ENCODE peak calls at places on chromosome 20, in five cellular contexts. R, D, I, Q and V are unnamed samples.

GRCh38 chr20:63067266-63067635 is 60.5 kb upstream of the BHLHE23 start:
- DNase-seq in I (peak; percentile 39), D (no peak), R (peak; percentile 42), Q (no peak), V (no peak)

GRCh38 chr20:51144476-51144875 is 121.6 kb upstream of the KCNG1 start:
- DNase-seq in Q (no peak), R (no peak), D (no peak), I (no peak), V (no peak)

GRCh38 chr20:62390306-62391164 is 3.6 kb downstream of the RPS21 start:
- DNase-seq in I (no peak), R (no peak), Q (no peak), D (no peak), V (no peak)

GRCh38 chr20:59525500-59526241 is 78.7 kb upstream of the PHACTR3 start:
- DNase-seq in R (no peak), I (peak; percentile 64), D (peak; percentile 61), Q (peak; percentile 70), V (no peak)

GRCh38 chr20:43938932-43939761 is 24.5 kb downstream of the TOX2 start:
- DNase-seq in R (peak; percentile 76), I (peak; percentile 63), Q (peak; percentile 99), D (peak; percentile 30), V (peak; percentile 72)

GRCh38 chr20:20215976-20216727 is 151.8 kb upstream of the INSM1 start:
- DNase-seq in R (no peak), I (peak; percentile 58), D (no peak), Q (no peak), V (no peak)

GRCh38 chr20:25544316-25544715 is 41.0 kb downstream of the NINL start:
- DNase-seq in D (no peak), I (no peak), R (no peak), Q (no peak), V (no peak)

GRCh38 chr20:6566821-6567220 is 200.7 kb upstream of the BMP2 start:
- DNase-seq in D (no peak), R (no peak), I (no peak), Q (peak; percentile 81), V (no peak)

GRCh38 chr20:50111120-50111828 is 1.7 kb downstream of the UBE2V1 start:
- DNase-seq in I (no peak), D (no peak), R (no peak), Q (peak; percentile 84), V (no peak)

GRCh38 chr20:22984611-22985010 is 50.5 kb upstream of the SSTR4 start:
- DNase-seq in Q (peak; percentile 11), D (no peak), R (no peak), I (no peak), V (no peak)

GRCh38 chr20:50450961-50451752 is 59.0 kb upstream of the PTPN1 start:
- DNase-seq in Q (no peak), R (no peak), D (no peak), I (peak; percentile 64), V (peak; percentile 87)

GRCh38 chr20:45394221-45395113 is 13.6 kb upstream of the DBNDD2 start:
- DNase-seq in R (no peak), Q (no peak), D (no peak), I (no peak), V (peak; percentile 51)

GRCh38 chr20:53995949-53996348 is 74.4 kb downstream of the BCAS1 start:
- DNase-seq in D (no peak), R (no peak), I (no peak), Q (no peak), V (no peak)

GRCh38 chr20:56761393-56761792 is 132.3 kb downstream of the TFAP2C start:
- DNase-seq in D (no peak), I (no peak), R (no peak), Q (no peak), V (no peak)

GRCh38 chr20:44790994-44791393 is 19.4 kb downstream of the RIMS4 start:
- DNase-seq in R (no peak), D (no peak), Q (no peak), I (no peak), V (no peak)

GRCh38 chr20:52031206-52031573 is 160.4 kb downstream of the ZFP64 start:
- DNase-seq in Q (no peak), D (no peak), I (no peak), R (no peak), V (no peak)

GRCh38 chr20:8242827-8243764 is 111.0 kb downstream of the PLCB1 start:
- DNase-seq in Q (no peak), R (no peak), I (no peak), D (no peak), V (no peak)

GRCh38 chr20:21519136-21519584 is 5.3 kb upstream of the NKX2-2 start:
- DNase-seq in I (no peak), R (no peak), D (no peak), Q (no peak), V (no peak)

GRCh38 chr20:43065299-43065698 is 124.4 kb downstream of the PTPRT start:
- DNase-seq in D (no peak), R (no peak), I (no peak), Q (no peak), V (no peak)

GRCh38 chr20:62409935-62410741 is 3.1 kb upstream of the CABLES2 start:
- DNase-seq in R (peak; percentile 76), D (peak; percentile 71), I (peak; percentile 61), Q (peak; percentile 59), V (no peak)

GRCh38 chr20:4325548-4326187 is 310.3 kb upstream of the RNF24 start:
- DNase-seq in D (no peak), I (no peak), R (no peak), Q (peak; percentile 8), V (peak; percentile 30)

GRCh38 chr20:23637282-23638221 is at the start of gene CST3:
- DNase-seq in I (peak; percentile 96), D (peak; percentile 86), R (peak; percentile 94), Q (peak; percentile 84), V (peak; percentile 89)

GRCh38 chr20:17841751-17842191 is 126.8 kb downstream of the SNX5 start:
- DNase-seq in D (no peak), Q (no peak), I (peak; percentile 70), R (no peak), V (peak; percentile 82)

GRCh38 chr20:62815066-62815991 is 1.5 kb upstream of the COL9A3 start:
- DNase-seq in R (no peak), I (no peak), D (no peak), Q (peak; percentile 69), V (no peak)

GRCh38 chr20:62369508-62370114 is 2.5 kb upstream of the LAMA5 start:
- DNase-seq in D (no peak), R (no peak), Q (peak; percentile 51), I (no peak), V (no peak)

GRCh38 chr20:63173552-63174191 is 42.3 kb downstream of the YTHDF1 start:
- DNase-seq in D (no peak), R (no peak), I (no peak), Q (no peak), V (no peak)

GRCh38 chr20:36128463-36129176 is 25.9 kb upstream of the EPB41L1 start:
- DNase-seq in I (no peak), R (no peak), Q (peak; percentile 54), D (no peak), V (no peak)

GRCh38 chr20:21090112-21090737 is 15.9 kb downstream of the LINC00237 start:
- DNase-seq in Q (no peak), D (no peak), I (no peak), R (no peak), V (no peak)

GRCh38 chr20:4056880-4057279 is 41.5 kb upstream of the RNF24 start:
- DNase-seq in D (no peak), R (no peak), Q (no peak), I (no peak), V (no peak)

GRCh38 chr20:48695255-48695654 is 132.5 kb downstream of the PREX1 start:
- DNase-seq in Q (peak; percentile 37), D (no peak), I (no peak), R (no peak), V (no peak)

DNA sequence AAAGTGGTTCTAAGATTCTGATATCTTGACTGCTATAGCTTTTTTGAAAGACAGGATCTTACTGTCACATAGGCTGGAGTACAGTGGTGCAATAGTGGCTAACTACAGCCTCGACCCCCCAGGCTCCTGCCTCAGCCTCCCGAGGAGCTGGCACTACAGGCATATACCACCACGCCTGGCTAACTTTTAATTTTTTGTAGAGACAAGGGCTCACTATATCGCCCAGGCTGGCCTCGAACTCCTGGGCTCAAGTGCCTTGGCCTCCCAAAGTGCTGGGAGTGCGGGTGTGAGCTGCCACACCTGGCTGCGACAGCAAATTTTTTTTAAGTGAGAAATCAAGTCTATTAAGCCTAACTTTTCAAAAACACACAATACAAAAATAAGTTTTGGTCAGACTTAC is 106.6 kb downstream of the NOL4L start:
- DNase-seq in R (no peak), Q (no peak), D (no peak), I (no peak), V (no peak)
- H3K27ac ChIP-seq in R (no peak overlapping the region), Q (no peak overlapping the region), D (peak overlapping the region; percentile 85), I (no peak overlapping the region), V (no peak overlapping the region)

DNA sequence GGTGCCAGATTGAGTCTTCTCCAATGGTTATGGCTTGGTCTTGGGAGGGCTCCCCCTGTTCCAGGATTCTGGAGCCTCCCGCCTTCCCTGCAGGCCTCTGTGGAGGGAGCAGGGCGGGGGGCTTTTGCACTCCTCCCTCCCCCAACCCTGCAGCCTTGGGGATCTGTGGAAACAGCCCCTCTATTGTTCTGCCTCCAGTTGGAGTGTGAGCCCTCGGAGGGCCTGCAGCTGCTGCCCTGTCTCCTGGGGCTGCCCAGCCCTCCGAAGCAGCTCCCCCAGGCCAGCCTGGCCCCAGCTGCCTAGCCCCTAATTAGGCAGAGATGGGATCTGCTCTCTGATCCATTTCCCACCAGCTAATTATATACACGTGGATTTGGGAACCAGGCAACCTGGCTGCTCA is 14.7 kb downstream of the FAM110A start:
- DNase-seq in Q (no peak), R (no peak), I (no peak), D (no peak), V (no peak)
- H3K4me1 ChIP-seq in Q (peaks cover 15% of the 10 kb centered on the region), R (peaks cover 42% of the 10 kb centered on the region), I (peaks cover 6% of the 10 kb centered on the region), D (peaks cover 4% of the 10 kb centered on the region), V (peaks cover 24% of the 10 kb centered on the region)

DNA sequence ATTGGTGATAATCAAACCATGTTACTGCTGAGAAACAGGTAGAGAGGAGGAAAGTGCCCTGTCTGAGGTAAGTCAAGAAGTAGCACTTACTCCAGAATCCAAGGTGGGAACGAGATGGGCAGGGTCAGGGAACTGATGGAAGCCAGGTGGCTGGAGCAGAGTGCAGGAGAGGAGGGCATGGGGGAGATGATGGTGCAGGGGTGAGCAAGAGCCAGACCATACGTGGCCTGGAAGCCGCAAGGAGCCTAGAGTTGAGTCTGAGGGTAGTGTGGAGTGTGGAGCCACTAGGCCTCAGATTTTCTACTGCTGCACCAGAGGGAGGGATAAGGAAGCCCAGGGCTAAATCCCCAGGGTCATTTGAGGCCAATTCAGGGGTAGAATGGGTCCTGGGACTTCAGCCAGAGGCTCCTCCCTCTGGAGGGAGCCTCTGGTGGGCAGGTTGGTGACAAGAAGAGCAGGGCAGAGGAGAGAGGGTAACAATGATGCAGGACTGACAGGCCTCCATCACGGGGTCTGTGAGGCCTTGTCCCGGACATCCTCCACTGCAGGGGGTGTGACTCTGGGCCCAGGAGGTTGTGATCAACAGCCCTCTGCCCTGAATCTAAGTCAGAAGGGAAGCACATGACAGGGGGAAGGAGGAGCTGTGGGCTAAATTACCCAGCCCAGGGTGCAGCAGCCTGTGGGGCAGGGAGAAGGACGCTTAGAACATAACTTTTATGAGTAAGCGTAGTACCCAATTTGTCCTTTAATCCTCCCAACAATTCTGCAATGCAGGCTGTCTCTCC is 28.7 kb downstream of the COX4I2 start:
- DNase-seq in D (no peak), Q (no peak), R (peak; percentile 82), I (peak; percentile 68), V (no peak)
- H3K27ac ChIP-seq in D (peak overlapping the region; percentile 72), Q (no peak overlapping the region), R (peak overlapping the region; percentile 80), I (peak overlapping the region; percentile 21), V (peak overlapping the region; percentile 94)

GRCh38 chr20:33969563-33969962 is 24.1 kb upstream of the RALY start:
- DNase-seq in I (no peak), R (no peak), D (no peak), Q (no peak), V (no peak)
- H3K4me1 ChIP-seq in I (peaks cover 4% of the 10 kb centered on the region), R (no peaks in the 10 kb centered on the region), D (no peaks in the 10 kb centered on the region), Q (no peaks in the 10 kb centered on the region), V (no peaks in the 10 kb centered on the region)

GRCh38 chr20:37200926-37201826 is 21.8 kb upstream of the MROH8 start:
- DNase-seq in I (no peak), Q (no peak), D (no peak), R (no peak), V (no peak)
- H3K27ac ChIP-seq in I (no peak overlapping the region), Q (no peak overlapping the region), D (peak overlapping the region; percentile 68), R (peak overlapping the region; percentile 59), V (no peak overlapping the region)